ENCODE peak calls at places on chromosome 20, in seven cellular contexts. D is IMR-90, Z is sigmoid colon, W is heart left ventricle, J is HCT116, S is ovary, F is NB4. E is an unnamed sample.

GRCh38 chr20:45751714-45752113 is 29.6 kb downstream of the SPINT4 start:
- DNase-seq in D (no peak), Z (no peak), W (no peak), J (no peak), S (no peak), F (no peak), E (no peak)

GRCh38 chr20:46129955-46130481 is 11.9 kb downstream of the CD40 start:
- DNase-seq in D (no peak), Z (no peak), W (no peak), J (no peak), S (no peak), F (no peak), E (no peak)

GRCh38 chr20:52103469-52103910 is 88.1 kb downstream of the ZFP64 start:
- DNase-seq in D (peak), Z (no peak), W (no peak), J (no peak), S (no peak), F (peak), E (peak)

GRCh38 chr20:10672579-10673127 is 1.1 kb downstream of the JAG1 start:
- DNase-seq in D (peak), Z (peak), W (peak), J (no peak), S (peak), F (peak), E (peak)

GRCh38 chr20:7708112-7708511 is 232.1 kb downstream of the HAO1 start:
- DNase-seq in D (no peak), Z (no peak), W (no peak), J (no peak), S (no peak), F (no peak), E (no peak)

GRCh38 chr20:8143474-8143873 is 11.4 kb downstream of the PLCB1 start:
- DNase-seq in D (no peak), Z (no peak), W (no peak), J (no peak), S (no peak), F (no peak), E (no peak)

GRCh38 chr20:34088871-34089479 is 23.1 kb downstream of the EIF2S2 start:
- DNase-seq in D (no peak), Z (no peak), W (no peak), J (no peak), S (no peak), F (no peak), E (no peak)

GRCh38 chr20:38222231-38222922 is 38.2 kb downstream of the KIAA1755 start:
- DNase-seq in D (peak), Z (peak), W (peak), J (peak), S (peak), F (peak), E (peak)

GRCh38 chr20:19832875-19833274 is 74.8 kb downstream of the RIN2 start:
- DNase-seq in D (no peak), Z (no peak), W (no peak), J (no peak), S (no peak), F (peak), E (no peak)

GRCh38 chr20:59611286-59611685 is 6.9 kb downstream of the PHACTR3 start:
- DNase-seq in D (no peak), Z (no peak), W (peak), J (no peak), S (no peak), F (no peak), E (no peak)

DNA sequence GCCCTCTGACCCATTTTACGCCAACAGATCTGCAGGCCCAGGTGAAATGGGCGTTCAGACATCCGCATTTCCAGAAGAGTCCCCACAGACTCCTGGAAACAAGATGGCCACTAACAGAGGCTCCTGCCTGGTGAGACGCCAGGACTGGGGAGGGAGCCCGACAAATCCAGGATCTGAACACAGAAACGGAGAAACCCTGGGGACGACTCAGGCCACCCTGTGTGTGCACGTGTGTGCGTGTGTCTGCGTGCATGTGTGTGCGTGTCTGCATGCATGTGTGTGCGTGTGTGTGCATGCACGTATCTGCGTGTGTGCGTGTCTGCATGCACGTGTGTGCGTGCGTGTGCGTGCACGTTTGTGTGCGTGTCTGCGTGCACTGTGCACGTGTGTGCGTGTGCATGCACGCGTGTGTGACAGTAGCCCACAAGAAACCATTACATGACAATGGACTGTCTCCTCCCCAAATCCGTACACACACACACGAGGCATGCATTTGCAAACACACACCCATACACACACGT is 24.9 kb downstream of the CHRNA4 start:
- DNase-seq in D (no peak), Z (no peak), W (no peak), J (no peak), S (no peak), F (no peak), E (no peak)
- TF ChIP-seq POLR2A in D (no peak), Z (no peak), W (no peak), J (no peak), S (no peak), F (no peak), E (no peak)

DNA sequence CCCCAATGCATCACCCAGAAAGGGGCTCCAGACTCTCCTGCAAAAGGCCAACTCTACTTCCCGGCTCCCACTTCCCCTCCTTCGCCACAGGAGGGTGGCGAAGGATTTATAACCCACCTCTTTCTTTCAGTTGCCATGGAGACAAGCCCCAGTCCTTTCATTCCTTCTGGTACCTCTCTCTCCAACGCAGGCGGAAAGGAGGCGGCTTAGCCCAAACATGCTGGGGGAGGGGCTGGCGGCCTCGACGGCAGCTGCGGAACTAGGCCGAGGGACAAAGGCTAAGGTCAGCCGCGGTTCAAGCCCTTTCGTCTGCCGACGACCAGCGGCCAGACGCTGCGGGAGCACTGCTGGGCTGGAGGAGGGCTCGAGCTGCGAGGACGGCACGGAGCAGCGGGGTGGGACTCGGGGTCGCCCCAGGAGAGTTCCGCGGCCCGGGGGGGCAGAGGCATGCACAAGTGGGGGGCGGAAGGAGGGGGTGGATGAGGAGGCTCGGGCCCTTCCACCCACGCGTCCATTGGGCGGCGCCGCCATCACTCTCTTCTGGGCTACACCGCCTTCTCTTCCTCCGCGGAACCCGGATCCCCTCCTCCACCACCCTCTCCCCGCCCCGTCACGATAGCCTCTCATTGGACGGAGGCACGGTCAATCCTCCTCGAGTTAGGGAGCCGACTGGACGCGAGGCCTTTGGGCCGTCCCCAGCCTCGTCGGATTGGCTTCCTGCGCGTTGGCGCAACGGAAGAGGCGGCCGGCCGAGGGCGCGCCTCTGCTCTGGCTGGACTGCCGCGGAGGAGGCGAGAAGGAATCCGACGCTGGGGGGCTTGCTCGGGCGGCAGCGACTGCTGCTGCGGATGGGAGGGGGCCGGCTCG is at the start of gene PANK2:
- DNase-seq in D (peak), Z (peak), W (peak), J (peak), S (peak), F (peak), E (peak)
- TF ChIP-seq POLR2A in D (peak), Z (peak), W (peak), J (peak), S (peak), F (peak), E (peak)

GRCh38 chr20:44495802-44496481 is 20.3 kb downstream of the TTPAL start:
- DNase-seq in D (peak), Z (peak), W (no peak), J (peak), S (no peak), F (peak), E (peak)

GRCh38 chr20:44496976-44497375 is 21.3 kb downstream of the TTPAL start:
- DNase-seq in D (peak), Z (peak), W (no peak), J (peak), S (no peak), F (no peak), E (peak)

GRCh38 chr20:44494681-44495080 is 19.0 kb downstream of the TTPAL start:
- DNase-seq in D (no peak), Z (no peak), W (no peak), J (no peak), S (no peak), F (no peak), E (no peak)

GRCh38 chr20:44494266-44494665 is 18.6 kb downstream of the TTPAL start:
- DNase-seq in D (peak), Z (no peak), W (no peak), J (no peak), S (no peak), F (no peak), E (no peak)

GRCh38 chr20:44495257-44495656 is 19.6 kb downstream of the TTPAL start:
- DNase-seq in D (peak), Z (no peak), W (no peak), J (no peak), S (no peak), F (peak), E (no peak)
- TF ChIP-seq POLR2A in D (no peak), Z (no peak), W (no peak), J (no peak), S (no peak), F (no peak), E (no peak)

GRCh38 chr20:6104493-6105188 is 18.2 kb downstream of the FERMT1 start:
- DNase-seq in D (peak), Z (no peak), W (no peak), J (no peak), S (no peak), F (no peak), E (no peak)

GRCh38 chr20:6095409-6095808 is 27.4 kb downstream of the FERMT1 start:
- DNase-seq in D (no peak), Z (no peak), W (no peak), J (no peak), S (no peak), F (no peak), E (no peak)

GRCh38 chr20:6101346-6101745 is 21.5 kb downstream of the FERMT1 start:
- DNase-seq in D (no peak), Z (no peak), W (no peak), J (no peak), S (no peak), F (no peak), E (no peak)

GRCh38 chr20:6103301-6103700 is 19.5 kb downstream of the FERMT1 start:
- DNase-seq in D (no peak), Z (no peak), W (no peak), J (no peak), S (no peak), F (no peak), E (no peak)

GRCh38 chr20:6100261-6100660 is 22.6 kb downstream of the FERMT1 start:
- DNase-seq in D (no peak), Z (no peak), W (no peak), J (no peak), S (no peak), F (peak), E (no peak)
- TF ChIP-seq POLR2A in D (no peak), Z (no peak), W (no peak), J (no peak), S (no peak), F (no peak), E (no peak)

GRCh38 chr20:18466574-18466893 is 296 bp downstream of the DZANK1 start:
- DNase-seq in D (no peak), Z (no peak), W (no peak), J (no peak), S (no peak), F (no peak), E (peak)
- TF ChIP-seq POLR2A in D (no peak), Z (no peak), W (no peak), J (no peak), S (no peak), F (no peak), E (peak)

E was measured in H54.